ENCODE peak calls at places on chromosomes 7 and 10, in five cellular contexts. R is activated T-cell treated with anti-CD3 and anti-CD28 coated beads for 24 hours, U is AG08396, T is endothelial cell, Q is left ventricle myocardium inferior. N is an unnamed sample.

GRCh38 chr7:12607134-12607533 is 36.6 kb downstream of the SCIN start:
- DNase-seq in R (no peak), U (no peak), T (no peak), Q (no peak), N (no peak)

GRCh38 chr7:90677742-90678439 is 81.8 kb downstream of the CDK14 start:
- DNase-seq in R (no peak), U (no peak), T (no peak), Q (no peak), N (no peak)

GRCh38 chr10:70122742-70123141 is 9.9 kb downstream of the AIFM2 start:
- DNase-seq in R (no peak), U (no peak), T (no peak), Q (no peak), N (no peak)

GRCh38 chr10:30445716-30446115 is 11.7 kb downstream of the MAP3K8 start:
- DNase-seq in R (no peak), U (peak; percentile 47), T (no peak), Q (no peak), N (no peak)

GRCh38 chr7:101436857-101437576 is 74.3 kb downstream of the COL26A1 start:
- DNase-seq in R (no peak), U (no peak), T (peak; percentile 18), Q (no peak), N (no peak)

GRCh38 chr7:64182036-64182790 is 24.8 kb upstream of the ZNF735 start:
- DNase-seq in R (no peak), U (no peak), T (no peak), Q (no peak), N (no peak)

GRCh38 chr10:13390604-13391522 is 42.8 kb upstream of the SEPHS1 start:
- DNase-seq in R (no peak), U (no peak), T (peak; percentile 28), Q (no peak), N (no peak)

GRCh38 chr7:139487366-139488080 is 4.0 kb upstream of the KLRG2 start:
- DNase-seq in R (no peak), U (no peak), T (no peak), Q (no peak), N (no peak)

GRCh38 chr7:149253665-149254064 is 8.3 kb upstream of the ZNF783 start:
- DNase-seq in R (no peak), U (no peak), T (no peak), Q (no peak), N (no peak)

GRCh38 chr10:48845512-48845911 is 94.1 kb downstream of the LRRC18 start:
- DNase-seq in R (no peak), U (no peak), T (no peak), Q (no peak), N (no peak)

GRCh38 chr7:106257752-106258151 is 27.0 kb downstream of the NAMPT start:
- DNase-seq in R (no peak), U (no peak), T (no peak), Q (no peak), N (no peak)

GRCh38 chr7:134473861-134474291 is 15.0 kb upstream of the AKR1B1 start:
- DNase-seq in R (no peak), U (peak; percentile 25), T (no peak), Q (no peak), N (no peak)

GRCh38 chr7:77691892-77692491 is 4.3 kb upstream of the RSBN1L start:
- DNase-seq in R (no peak), U (no peak), T (no peak), Q (no peak), N (no peak)

GRCh38 chr7:128867842-128868623 is 5.4 kb downstream of the ATP6V1F start:
- DNase-seq in R (no peak), U (no peak), T (no peak), Q (no peak), N (no peak)

N was measured in effector CD8-positive, alpha-beta T cell.